ENCODE peak calls at places on chromosome 21, in ten cellular contexts. E, F, M, Y, G, K, O, J, R and A are unnamed samples.

GRCh38 chr21:45880097-45881068 is 101.2 kb upstream of the COL6A1 start:
- DNase-seq in E (peak), F (peak), M (peak), Y (peak), G (peak), K (peak), O (peak), J (peak), R (peak), A (peak)

GRCh38 chr21:27026501-27026900 is 59.6 kb upstream of the ADAMTS5 start:
- DNase-seq in E (no peak), F (no peak), M (no peak), Y (no peak), G (no peak), K (no peak), O (no peak), J (no peak), R (no peak), A (no peak)

GRCh38 chr21:19995253-19995652 is 1003.0 kb upstream of the NCAM2 start:
- DNase-seq in E (no peak), F (no peak), M (no peak), Y (no peak), G (no peak), K (no peak), O (no peak), J (no peak), R (no peak), A (no peak)

GRCh38 chr21:28489197-28489596 is 503.5 kb downstream of the LTN1 start:
- DNase-seq in E (no peak), F (no peak), M (no peak), Y (no peak), G (no peak), K (no peak), O (no peak), J (no peak), R (no peak), A (no peak)

GRCh38 chr21:15421947-15422346 is 307.8 kb upstream of the USP25 start:
- DNase-seq in E (no peak), F (peak), M (no peak), Y (no peak), G (no peak), K (no peak), O (no peak), J (no peak), R (no peak), A (no peak)

GRCh38 chr21:31172328-31172727 is 134.1 kb upstream of the KRTAP19-8 start:
- DNase-seq in E (no peak), F (no peak), M (no peak), Y (no peak), G (no peak), K (no peak), O (no peak), J (no peak), R (no peak), A (no peak)

GRCh38 chr21:17775431-17776126 is 43.6 kb downstream of the C21orf91 start:
- DNase-seq in E (no peak), F (no peak), M (no peak), Y (no peak), G (no peak), K (no peak), O (no peak), J (no peak), R (no peak), A (no peak)

GRCh38 chr21:15441060-15441493 is 288.7 kb upstream of the USP25 start:
- DNase-seq in E (no peak), F (no peak), M (no peak), Y (no peak), G (no peak), K (no peak), O (no peak), J (no peak), R (no peak), A (no peak)

GRCh38 chr21:26115899-26116298 is 54.7 kb downstream of the APP start:
- DNase-seq in E (no peak), F (peak), M (no peak), Y (no peak), G (no peak), K (no peak), O (no peak), J (peak), R (no peak), A (peak)

GRCh38 chr21:45577806-45578801 is 35.9 kb upstream of the SLC19A1 start:
- DNase-seq in E (peak), F (peak), M (peak), Y (no peak), G (peak), K (no peak), O (peak), J (no peak), R (no peak), A (no peak)

GRCh38 chr21:39348040-39348354 is 891 bp downstream of the HMGN1 start:
- DNase-seq in E (no peak), F (no peak), M (no peak), Y (no peak), G (no peak), K (no peak), O (no peak), J (no peak), R (no peak), A (no peak)

GRCh38 chr21:41369105-41369914 is 7.5 kb downstream of the MX2 start:
- DNase-seq in E (peak), F (no peak), M (peak), Y (peak), G (peak), K (no peak), O (peak), J (no peak), R (no peak), A (no peak)

GRCh38 chr21:38740131-38740530 is 65.6 kb upstream of the ETS2 start:
- DNase-seq in E (no peak), F (no peak), M (no peak), Y (no peak), G (no peak), K (no peak), O (no peak), J (no peak), R (no peak), A (no peak)

GRCh38 chr21:21067375-21067774 is 69.2 kb downstream of the NCAM2 start:
- DNase-seq in E (no peak), F (no peak), M (no peak), Y (no peak), G (no peak), K (no peak), O (no peak), J (no peak), R (no peak), A (no peak)

GRCh38 chr21:34970126-34970525 is 79.0 kb downstream of the RUNX1 start:
- DNase-seq in E (no peak), F (no peak), M (no peak), Y (no peak), G (no peak), K (no peak), O (no peak), J (no peak), R (no peak), A (no peak)

GRCh38 chr21:15894596-15894995 is 164.8 kb downstream of the USP25 start:
- DNase-seq in E (no peak), F (peak), M (no peak), Y (no peak), G (no peak), K (no peak), O (no peak), J (peak), R (peak), A (no peak)

GRCh38 chr21:28632718-28633408 is 359.8 kb downstream of the LTN1 start:
- DNase-seq in E (no peak), F (peak), M (no peak), Y (no peak), G (no peak), K (peak), O (no peak), J (no peak), R (peak), A (peak)

GRCh38 chr21:31132574-31133242 is 94.4 kb upstream of the KRTAP19-8 start:
- DNase-seq in E (no peak), F (no peak), M (no peak), Y (no peak), G (no peak), K (no peak), O (no peak), J (peak), R (no peak), A (no peak)

GRCh38 chr21:20874202-20874601 is 124.0 kb upstream of the NCAM2 start:
- DNase-seq in E (no peak), F (no peak), M (no peak), Y (no peak), G (no peak), K (no peak), O (no peak), J (no peak), R (no peak), A (no peak)

GRCh38 chr21:31780944-31781343 is 49.0 kb upstream of the SCAF4 start:
- DNase-seq in E (no peak), F (peak), M (no peak), Y (no peak), G (no peak), K (no peak), O (no peak), J (no peak), R (no peak), A (no peak)

GRCh38 chr21:9772348-9772672 is 749.1 kb upstream of the TPTE start:
- DNase-seq in E (no peak), F (no peak), M (no peak), Y (no peak), G (no peak), K (no peak), O (no peak), J (no peak), R (no peak), A (no peak)

GRCh38 chr21:36117276-36117675 is 17.6 kb upstream of the CBR3 start:
- DNase-seq in E (no peak), F (peak), M (no peak), Y (no peak), G (no peak), K (no peak), O (no peak), J (no peak), R (no peak), A (no peak)
- H3K4me3 ChIP-seq in E (no peak), F (no peak), M (no peak), Y (no peak), G (no peak), K (no peak), O (no peak), J (no peak), R (no peak), A (no peak)

GRCh38 chr21:44455524-44456206 is 355 bp downstream of the LRRC3 start:
- DNase-seq in E (peak), F (peak), M (peak), Y (peak), G (peak), K (no peak), O (no peak), J (no peak), R (peak), A (no peak)
- H3K4me3 ChIP-seq in E (peak), F (peak), M (peak), Y (peak), G (peak), K (peak), O (peak), J (peak), R (peak), A (peak)

GRCh38 chr21:42532466-42533181 is 19.0 kb downstream of the SLC37A1 start:
- DNase-seq in E (peak), F (no peak), M (peak), Y (peak), G (no peak), K (no peak), O (peak), J (no peak), R (no peak), A (no peak)
- H3K4me3 ChIP-seq in E (no peak), F (no peak), M (no peak), Y (peak), G (no peak), K (no peak), O (no peak), J (no peak), R (no peak), A (no peak)

DNA sequence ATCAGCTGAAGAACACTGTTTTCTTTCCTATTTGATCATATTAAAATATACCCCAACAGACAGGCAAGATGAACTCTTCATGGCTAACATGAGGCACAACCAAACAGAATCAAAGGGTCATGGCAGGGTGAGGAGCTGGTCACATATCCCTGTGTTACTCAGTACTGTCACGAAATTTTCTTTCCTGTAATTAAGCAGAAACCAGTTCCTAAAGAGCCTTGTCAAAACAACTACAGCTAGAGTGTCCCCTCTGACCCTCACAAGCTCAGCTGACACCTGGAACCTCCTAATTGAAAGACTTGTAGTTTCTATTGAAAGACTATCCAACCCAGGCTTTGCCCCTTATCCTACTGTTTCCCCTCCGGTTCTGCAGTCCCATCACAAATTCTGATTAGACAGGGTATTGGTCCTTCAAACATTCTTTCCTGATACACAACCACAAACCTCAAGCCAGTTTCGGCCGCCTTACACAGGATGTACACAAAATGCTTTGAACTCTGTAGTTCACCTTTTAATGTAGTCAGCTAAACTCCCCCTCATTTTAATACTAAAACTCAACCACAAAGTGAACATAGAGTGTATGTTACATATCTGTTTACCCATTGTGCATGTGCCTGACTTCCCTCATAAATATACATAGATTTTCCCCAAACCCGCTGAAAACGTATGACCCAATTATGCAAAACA is 651.9 kb downstream of the MRPL39 start:
- DNase-seq in E (no peak), F (no peak), M (no peak), Y (no peak), G (no peak), K (no peak), O (no peak), J (no peak), R (no peak), A (no peak)
- H3K4me3 ChIP-seq in E (no peak), F (no peak), M (no peak), Y (no peak), G (no peak), K (no peak), O (no peak), J (no peak), R (no peak), A (no peak)

DNA sequence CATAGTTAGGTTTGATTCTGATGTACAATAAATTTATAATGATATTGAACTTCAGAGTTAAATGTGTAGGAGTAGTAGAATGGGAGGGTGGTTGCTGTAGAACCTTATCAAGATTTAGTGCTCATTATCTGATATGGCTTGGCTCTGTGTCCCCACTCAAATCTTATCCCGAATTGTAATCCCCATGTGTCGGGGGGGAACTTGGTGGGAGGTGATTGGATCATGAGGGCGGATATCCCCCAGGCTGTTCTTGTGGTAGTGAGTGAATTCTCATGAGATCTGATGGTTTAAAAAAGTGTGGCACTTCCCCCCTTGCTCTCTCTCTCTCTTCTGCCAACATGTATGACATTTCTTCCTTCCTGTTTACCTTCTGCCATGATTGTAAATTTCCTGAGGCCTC is 265.5 kb downstream of the GRIK1 start:
- DNase-seq in E (no peak), F (no peak), M (no peak), Y (no peak), G (no peak), K (no peak), O (no peak), J (no peak), R (no peak), A (no peak)
- H3K4me3 ChIP-seq in E (no peak), F (no peak), M (no peak), Y (no peak), G (no peak), K (no peak), O (no peak), J (no peak), R (no peak), A (no peak)

DNA sequence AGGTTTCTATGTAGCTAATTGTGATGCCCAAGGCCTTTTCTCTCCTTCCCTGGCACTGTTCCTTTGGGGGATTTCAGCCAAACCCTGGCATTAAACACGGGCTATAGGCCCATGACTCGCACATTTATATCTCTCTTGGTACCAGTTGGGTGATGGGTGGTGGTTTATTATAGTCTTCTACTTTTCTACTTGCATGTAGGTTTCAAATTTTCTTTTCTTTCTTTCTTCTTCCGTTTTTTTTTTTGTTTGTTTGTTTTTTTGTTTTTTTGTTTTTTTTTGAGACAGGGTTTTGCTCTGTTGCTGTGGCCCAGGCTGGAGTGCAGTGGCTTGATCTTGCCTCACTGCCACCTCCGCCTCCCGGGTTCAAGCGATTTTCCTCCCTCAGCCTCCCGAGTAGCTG is 1.1 kb downstream of the IL10RB start:
- DNase-seq in E (no peak), F (no peak), M (no peak), Y (no peak), G (no peak), K (no peak), O (no peak), J (no peak), R (no peak), A (no peak)
- H3K4me3 ChIP-seq in E (peak), F (peak), M (no peak), Y (peak), G (no peak), K (peak), O (peak), J (peak), R (peak), A (peak)

GRCh38 chr21:14210738-14211137 is at the start of gene LIPI:
- DNase-seq in E (no peak), F (no peak), M (no peak), Y (no peak), G (no peak), K (no peak), O (no peak), J (no peak), R (no peak), A (no peak)

GRCh38 chr21:14213164-14213563 is 2.4 kb upstream of the LIPI start:
- DNase-seq in E (no peak), F (no peak), M (no peak), Y (no peak), G (no peak), K (no peak), O (no peak), J (no peak), R (no peak), A (no peak)

DNA sequence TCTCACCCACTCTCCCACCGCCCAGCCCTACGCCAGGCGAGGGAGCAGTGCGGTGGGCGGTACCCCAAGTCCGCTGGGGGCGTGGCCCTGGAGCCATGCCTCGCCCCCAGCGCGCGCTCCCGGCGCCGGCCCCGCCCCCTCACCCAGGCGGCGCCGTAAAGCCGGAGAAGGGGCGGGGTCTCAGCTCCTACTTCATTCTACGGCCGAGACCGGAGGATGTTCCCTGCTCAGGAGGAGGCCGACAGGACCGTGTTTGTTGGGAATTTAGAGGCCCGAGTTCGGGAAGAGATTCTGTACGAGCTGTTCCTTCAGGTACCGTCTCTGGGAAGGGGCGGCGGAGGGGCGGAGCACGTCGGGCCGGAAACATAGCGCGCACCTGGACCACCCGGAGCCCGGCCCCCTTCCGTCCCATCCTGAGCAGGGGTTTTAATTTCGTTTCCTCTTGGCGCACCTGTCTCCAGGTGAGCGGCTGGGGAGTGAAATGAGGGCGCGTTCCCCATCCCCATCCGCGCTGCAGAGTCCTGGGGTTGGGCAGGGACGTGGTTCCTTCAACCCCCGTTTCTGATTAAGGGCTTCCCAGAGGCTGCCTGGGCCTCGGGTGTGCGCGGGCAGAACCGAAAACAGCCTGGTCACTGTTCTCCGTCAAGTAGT is at the start of gene RBM11:
- DNase-seq in E (peak), F (peak), M (peak), Y (peak), G (peak), K (peak), O (no peak), J (peak), R (peak), A (peak)
- H3K4me3 ChIP-seq in E (peak), F (peak), M (peak), Y (peak), G (peak), K (peak), O (peak), J (peak), R (peak), A (peak)